ENCODE peak calls at places on chromosomes 13 and 19, in nine cellular contexts. J is pulmonary artery endothelial cell; F is stimulated activated CD4-positive, alpha-beta T cell treated with anti-CD3 and anti-CD28 coated beads, Interleukin-2, amount 100 ng/mL, for 48 hours; V is T follicular helper cell; Y is MM.1S; A is IMR-90; Q is kidney epithelial cell; P is mammary epithelial cell; I is DMS53. U is an unnamed sample.

GRCh38 chr13:42985312-42986175 is 6.5 kb downstream of the EPSTI1 start:
- DNase-seq in P (no peak), F (no peak), A (no peak), Y (no peak), V (no peak), I (no peak), J (no peak), Q (no peak), U (peak; percentile 66)

GRCh38 chr19:57363734-57364181 is 407 bp downstream of the TRAPPC2B start:
- DNase-seq in P (no peak), Q (no peak), F (no peak), Y (no peak), J (no peak), V (no peak), A (peak; percentile 12), I (peak; percentile 37), U (peak; percentile 11)

GRCh38 chr19:38293281-38293680 is 10.8 kb upstream of the C19orf33 start:
- DNase-seq in I (no peak), F (no peak), P (no peak), A (no peak), V (no peak), Q (no peak), Y (no peak), J (no peak), U (no peak)

GRCh38 chr13:112776971-112777370 is 87.1 kb downstream of the ATP11A start:
- DNase-seq in Y (no peak), V (no peak), P (no peak), F (no peak), J (no peak), I (no peak), A (no peak), Q (no peak), U (no peak)

GRCh38 chr13:42760949-42761348 is 20.4 kb upstream of the FAM216B start:
- DNase-seq in Y (no peak), I (no peak), F (no peak), Q (no peak), A (peak; percentile 70), V (no peak), J (no peak), P (no peak), U (no peak)

GRCh38 chr13:60226507-60226906 is 62.8 kb upstream of the DIAPH3 start:
- DNase-seq in P (peak; percentile 8), J (no peak), F (no peak), A (peak; percentile 47), I (peak; percentile 41), Y (no peak), V (no peak), Q (no peak), U (peak; percentile 42)

GRCh38 chr13:35356572-35356971 is 119.9 kb downstream of the MAB21L1 start:
- DNase-seq in V (no peak), F (no peak), A (no peak), J (peak; percentile 56), Y (no peak), P (no peak), Q (no peak), I (peak; percentile 15), U (no peak)

GRCh38 chr13:46831588-46832194 is 34.7 kb upstream of the ESD start:
- DNase-seq in Q (peak; percentile 10), Y (peak; percentile 21), J (no peak), V (peak; percentile 1), P (peak; percentile 37), F (peak; percentile 26), A (peak; percentile 58), I (peak; percentile 51), U (peak; percentile 53)

GRCh38 chr13:80337011-80337688 is 3.8 kb downstream of the SPRY2 start:
- DNase-seq in I (no peak), J (no peak), Y (no peak), Q (no peak), A (no peak), V (no peak), F (no peak), P (peak; percentile 51), U (peak; percentile 15)

GRCh38 chr13:46265292-46265691 is 53.6 kb downstream of the LRRC63 start:
- DNase-seq in P (no peak), I (no peak), F (no peak), Y (no peak), A (no peak), Q (no peak), V (no peak), J (no peak), U (no peak)

GRCh38 chr13:78816154-78816553 is 157.2 kb upstream of the OBI1 start:
- DNase-seq in F (no peak), A (no peak), J (no peak), V (no peak), Q (no peak), Y (no peak), I (no peak), P (no peak), U (no peak)

GRCh38 chr19:33133438-33134031 is 1.6 kb downstream of the WDR88 start:
- DNase-seq in F (no peak), Q (no peak), P (no peak), Y (no peak), J (no peak), V (no peak), A (no peak), I (peak; percentile 55), U (no peak)

GRCh38 chr19:42553292-42554045 is 25.2 kb upstream of the CEACAM1 start:
- DNase-seq in A (peak; percentile 67), J (no peak), I (no peak), V (no peak), P (peak; percentile 73), Y (no peak), Q (peak; percentile 28), F (no peak), U (peak; percentile 76)